ENCODE peak calls at places on chromosomes 13 and 19, in seven cellular contexts. T is AG08395; K is right cardiac atrium; W is OCI-M1; Y is stimulated activated CD4-positive, alpha-beta T cell treated with anti-CD3 and anti-CD28 coated beads, Interleukin-12 subunit alpha, Interleukin-12 subunit beta, amount 100 ng/mL, for 48 hours; A is osteocyte; Z is KBM-7. S is an unnamed sample.

GRCh38 chr19:39296055-39296645 is at the start of gene IFNL1:
- DNase-seq in Z (no peak), W (no peak), Y (no peak), K (no peak), T (no peak), A (no peak), S (no peak)

GRCh38 chr19:37309834-37310575 is 60.9 kb upstream of the ZNF527 start:
- DNase-seq in A (no peak), Z (peak; percentile 37), T (no peak), K (no peak), W (peak; percentile 64), Y (no peak), S (no peak)

GRCh38 chr13:61410669-61411297 is 4.9 kb downstream of the PCDH20 start:
- DNase-seq in Z (peak; percentile 26), W (peak; percentile 61), A (no peak), Y (no peak), K (no peak), T (peak; percentile 3), S (no peak)

GRCh38 chr13:44622259-44622658 is 46.1 kb upstream of the TSC22D1 start:
- DNase-seq in A (no peak), Z (no peak), K (no peak), W (no peak), Y (no peak), T (no peak), S (no peak)

GRCh38 chr19:20079487-20079886 is 1.7 kb downstream of the ZNF90 start:
- DNase-seq in W (peak; percentile 33), A (no peak), K (no peak), T (no peak), Z (no peak), Y (no peak), S (no peak)

GRCh38 chr13:113420833-113421600 is 32.3 kb downstream of the ADPRHL1 start:
- DNase-seq in W (no peak), T (peak; percentile 14), Z (no peak), K (no peak), Y (no peak), A (no peak), S (no peak)

GRCh38 chr19:24004166-24004565 is 82.8 kb upstream of the ZNF254 start:
- DNase-seq in T (no peak), Z (no peak), W (no peak), Y (no peak), K (no peak), A (no peak), S (no peak)

GRCh38 chr13:24220086-24220703 is 59.7 kb downstream of the SPATA13 start:
- DNase-seq in K (no peak), T (peak; percentile 79), Z (peak; percentile 80), A (no peak), W (peak; percentile 81), Y (peak; percentile 14), S (no peak)

GRCh38 chr13:105346141-105346766 is 1189.2 kb downstream of the EFNB2 start:
- DNase-seq in T (peak; percentile 73), Y (no peak), W (no peak), A (no peak), K (no peak), Z (no peak), S (no peak)

GRCh38 chr19:39038098-39038497 is 5.7 kb upstream of the FBXO27 start:
- DNase-seq in A (no peak), Y (no peak), K (peak; percentile 20), T (peak; percentile 77), W (peak; percentile 35), Z (peak; percentile 39), S (no peak)

GRCh38 chr19:39937094-39937493 is 2.7 kb upstream of the FCGBP start:
- DNase-seq in W (no peak), Y (peak; percentile 23), K (no peak), A (no peak), T (no peak), Z (no peak), S (no peak)

GRCh38 chr19:14405758-14406644 is 13.1 kb downstream of the DDX39A start:
- DNase-seq in Z (peak; percentile 89), T (peak; percentile 93), K (peak; percentile 87), A (peak; percentile 97), W (peak; percentile 100), Y (peak; percentile 88), S (no peak)

GRCh38 chr13:73767191-73767741 is 366.9 kb downstream of the KLF12 start:
- DNase-seq in W (no peak), Y (no peak), Z (no peak), T (no peak), K (no peak), A (no peak), S (no peak)

GRCh38 chr19:6424190-6424938 is at the start of gene KHSRP:
- DNase-seq in Y (no peak), Z (no peak), T (peak; percentile 34), A (no peak), W (peak; percentile 1), K (peak; percentile 38), S (no peak)

GRCh38 chr19:29676586-29676985 is 11.3 kb downstream of the PLEKHF1 start:
- DNase-seq in Y (no peak), K (peak; percentile 53), A (no peak), Z (no peak), W (no peak), T (no peak), S (no peak)

GRCh38 chr13:42039946-42040729 is 8.3 kb upstream of the DGKH start:
- DNase-seq in Y (peak; percentile 63), W (peak; percentile 68), A (peak; percentile 96), T (peak; percentile 96), K (peak; percentile 93), Z (peak; percentile 73), S (peak; percentile 93)

GRCh38 chr19:5172859-5173577 is 167.6 kb downstream of the PTPRS start:
- DNase-seq in T (peak; percentile 95), A (peak; percentile 88), Z (no peak), W (peak; percentile 10), K (no peak), Y (no peak), S (no peak)

GRCh38 chr13:20901668-20902437 is 693 bp downstream of the XPO4 start:
- DNase-seq in A (no peak), W (peak; percentile 38), Z (peak; percentile 69), T (peak; percentile 32), K (peak; percentile 30), Y (no peak), S (no peak)

GRCh38 chr19:6743714-6744380 is 4.4 kb downstream of the TRIP10 start:
- DNase-seq in W (no peak), Y (no peak), K (no peak), Z (no peak), T (no peak), A (no peak), S (no peak)

GRCh38 chr13:74187564-74187963 is 53.4 kb upstream of the KLF12 start:
- DNase-seq in A (no peak), T (no peak), Y (no peak), W (no peak), K (no peak), Z (no peak), S (no peak)

GRCh38 chr13:29801737-29802305 is 48.6 kb downstream of the UBL3 start:
- DNase-seq in A (no peak), W (no peak), T (no peak), Y (no peak), Z (peak; percentile 60), K (no peak), S (no peak)

GRCh38 chr13:113005997-113006396 is 37.0 kb downstream of the MCF2L start:
- DNase-seq in Z (no peak), A (no peak), T (no peak), W (no peak), Y (no peak), K (no peak), S (no peak)

GRCh38 chr19:39499082-39499642 is 415 bp downstream of the DLL3 start:
- DNase-seq in Z (no peak), Y (no peak), K (no peak), A (no peak), W (no peak), T (no peak), S (no peak)

GRCh38 chr19:41615207-41615606 is 11.7 kb downstream of the CEACAM4 start:
- DNase-seq in A (peak; percentile 44), K (no peak), Z (no peak), Y (no peak), T (no peak), W (no peak), S (no peak)

GRCh38 chr19:58544591-58545285 is 874 bp downstream of the TRIM28 start:
- DNase-seq in Y (no peak), T (peak; percentile 89), K (no peak), W (no peak), Z (no peak), A (peak; percentile 95), S (peak; percentile 86)